ENCODE peak calls at places on chromosomes 12 and 14, in eight cellular contexts. M is psoas muscle; F is left ventricle myocardium inferior; U is GM12878; L is CD4-positive, CD25-positive, alpha-beta regulatory T cell; C is cardiac fibroblast; I is coronary artery; Y is K562. G is an unnamed sample.

GRCh38 chr12:124720019-124720686 is 143.5 kb downstream of the SCARB1 start:
- DNase-seq in L (no peak), F (no peak), M (no peak), Y (no peak), C (peak), I (no peak), U (no peak), G (no peak)

GRCh38 chr12:102351326-102351725 is 129.0 kb downstream of the IGF1 start:
- DNase-seq in C (no peak), Y (no peak), M (no peak), I (no peak), U (no peak), L (no peak), F (no peak), G (no peak)

GRCh38 chr14:62081956-62082355 is 319.7 kb downstream of the SNAPC1 start:
- DNase-seq in L (no peak), C (no peak), Y (no peak), F (no peak), U (no peak), M (no peak), I (no peak), G (no peak)

GRCh38 chr12:111870216-111870615 is 28.2 kb downstream of the MAPKAPK5 start:
- DNase-seq in Y (no peak), C (no peak), L (no peak), I (no peak), U (no peak), F (no peak), M (no peak), G (no peak)

GRCh38 chr12:108597559-108598471 is at the start of gene TMEM119:
- DNase-seq in F (peak), U (no peak), C (peak), L (no peak), Y (peak), I (no peak), M (peak), G (no peak)

GRCh38 chr12:95385246-95385645 is 88.7 kb upstream of the METAP2 start:
- DNase-seq in Y (no peak), L (no peak), I (no peak), C (peak), U (no peak), M (peak), F (peak), G (no peak)

GRCh38 chr12:42565633-42566032 is 23.9 kb downstream of the PRICKLE1 start:
- DNase-seq in I (no peak), U (no peak), C (no peak), M (no peak), F (no peak), Y (no peak), L (no peak), G (no peak)

GRCh38 chr14:89767861-89768268 is 186.7 kb downstream of the EFCAB11 start:
- DNase-seq in M (no peak), U (peak), C (peak), F (no peak), I (no peak), L (peak), Y (no peak), G (peak)

GRCh38 chr14:51959928-51960327 is 29.4 kb upstream of the RTRAF start:
- DNase-seq in L (no peak), U (no peak), M (no peak), Y (no peak), I (no peak), F (no peak), C (no peak), G (no peak)

GRCh38 chr12:66932126-66932525 is 253.2 kb upstream of the GRIP1 start:
- DNase-seq in M (no peak), I (no peak), Y (no peak), F (no peak), C (no peak), U (no peak), L (no peak), G (no peak)

GRCh38 chr12:8956772-8957171 is 7.3 kb upstream of the M6PR start:
- DNase-seq in U (no peak), L (no peak), M (no peak), F (peak), I (no peak), Y (no peak), C (no peak), G (no peak)

GRCh38 chr12:123713398-123714301 is 1.5 kb downstream of the ATP6V0A2 start:
- DNase-seq in Y (peak), C (peak), M (no peak), L (peak), U (no peak), I (no peak), F (no peak), G (peak)
- H3K4me3 ChIP-seq in Y (peak), C (peak), M (peak), L (peak), U (peak), I (peak), F (peak), G (peak)

DNA sequence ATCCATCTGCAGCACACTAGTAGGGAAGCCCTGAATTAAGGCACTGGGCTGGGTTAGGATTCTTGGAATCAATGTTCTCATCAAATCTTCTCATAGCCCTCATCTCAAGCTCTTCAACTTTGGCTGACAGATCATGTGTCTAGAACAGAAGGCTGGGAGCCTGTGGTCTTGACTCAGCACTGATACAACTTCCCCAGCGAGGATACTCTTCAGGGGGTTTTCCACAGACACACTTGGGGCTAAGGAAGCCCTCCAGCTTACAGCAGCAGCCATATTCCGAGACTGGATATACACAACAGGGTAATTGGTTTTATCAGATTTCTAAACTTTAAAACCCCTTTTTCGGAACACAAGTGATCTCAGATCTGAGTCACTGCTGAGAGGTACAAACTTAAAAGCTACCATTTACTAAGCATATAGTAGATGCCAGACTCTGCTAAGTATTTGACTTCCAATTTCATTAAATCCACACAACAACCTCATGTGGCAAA is 3.5 kb downstream of the FMNL3 start:
- DNase-seq in L (no peak), C (peak), F (no peak), I (no peak), M (no peak), Y (no peak), U (peak), G (peak)
- H3K4me3 ChIP-seq in L (peak), C (no peak), F (no peak), I (peak), M (no peak), Y (no peak), U (peak), G (peak)

GRCh38 chr12:132953163-132953425 is 3.0 kb downstream of the ZNF605 start:
- DNase-seq in Y (no peak), C (no peak), M (no peak), F (no peak), L (no peak), U (no peak), I (no peak), G (no peak)

GRCh38 chr12:132955933-132956725 is at the start of gene ZNF605:
- DNase-seq in C (peak), Y (peak), L (peak), I (peak), U (peak), F (peak), M (peak), G (peak)

GRCh38 chr12:132955094-132955932 is 793 bp downstream of the ZNF605 start:
- DNase-seq in M (peak), F (peak), L (peak), Y (peak), U (no peak), I (no peak), C (peak), G (peak)

GRCh38 chr12:132953771-132954170 is 2.3 kb downstream of the ZNF605 start:
- DNase-seq in L (no peak), M (no peak), F (no peak), C (no peak), U (no peak), I (no peak), Y (no peak), G (no peak)

GRCh38 chr12:132954471-132955048 is 1.5 kb downstream of the ZNF605 start:
- DNase-seq in M (no peak), U (no peak), L (no peak), Y (no peak), F (no peak), C (peak), I (no peak), G (no peak)
- H3K4me3 ChIP-seq in M (peak), U (no peak), L (no peak), Y (no peak), F (peak), C (peak), I (peak), G (no peak)

GRCh38 chr12:29907486-29907885 is 123.7 kb upstream of the TMTC1 start:
- DNase-seq in C (peak), L (no peak), Y (no peak), U (no peak), I (no peak), F (no peak), M (no peak), G (no peak)

GRCh38 chr12:29908154-29908553 is 124.4 kb upstream of the TMTC1 start:
- DNase-seq in F (no peak), U (no peak), M (no peak), I (no peak), Y (no peak), C (no peak), L (no peak), G (no peak)
- H3K4me3 ChIP-seq in F (no peak), U (no peak), M (no peak), I (no peak), Y (no peak), C (no peak), L (no peak), G (no peak)

DNA sequence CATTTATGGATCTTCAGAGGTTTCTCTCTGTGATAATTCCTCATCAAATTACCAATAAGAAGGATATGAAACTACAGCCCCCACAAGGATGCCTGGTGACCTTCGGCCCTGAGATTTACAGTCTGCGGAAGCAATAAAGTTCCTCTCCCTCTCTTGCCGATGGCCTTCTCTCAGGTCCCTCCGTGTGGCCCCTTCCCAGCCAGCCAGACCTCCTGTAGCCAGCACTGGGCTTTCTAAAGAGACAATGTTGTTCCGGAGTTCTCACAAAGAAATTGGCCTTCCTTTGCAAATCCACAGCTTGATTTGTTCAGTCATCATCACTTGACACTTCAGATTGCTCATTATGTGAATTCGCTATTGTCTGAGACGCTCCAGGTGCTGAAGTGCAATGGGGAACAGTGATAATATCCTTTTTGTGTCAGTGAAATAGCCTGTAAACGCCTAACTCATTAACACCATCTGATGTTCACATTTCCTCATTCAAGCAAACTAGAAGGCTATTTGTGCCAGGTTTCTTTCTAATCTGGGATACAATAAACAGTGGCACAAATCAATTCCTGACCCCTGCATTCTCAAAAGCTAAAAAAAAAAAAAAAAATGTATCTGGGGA is 43.7 kb upstream of the GPHB5 start:
- DNase-seq in Y (no peak), C (no peak), I (no peak), L (no peak), F (no peak), M (no peak), U (no peak), G (no peak)
- H3K4me3 ChIP-seq in Y (no peak), C (no peak), I (no peak), L (no peak), F (no peak), M (no peak), U (no peak), G (no peak)

DNA sequence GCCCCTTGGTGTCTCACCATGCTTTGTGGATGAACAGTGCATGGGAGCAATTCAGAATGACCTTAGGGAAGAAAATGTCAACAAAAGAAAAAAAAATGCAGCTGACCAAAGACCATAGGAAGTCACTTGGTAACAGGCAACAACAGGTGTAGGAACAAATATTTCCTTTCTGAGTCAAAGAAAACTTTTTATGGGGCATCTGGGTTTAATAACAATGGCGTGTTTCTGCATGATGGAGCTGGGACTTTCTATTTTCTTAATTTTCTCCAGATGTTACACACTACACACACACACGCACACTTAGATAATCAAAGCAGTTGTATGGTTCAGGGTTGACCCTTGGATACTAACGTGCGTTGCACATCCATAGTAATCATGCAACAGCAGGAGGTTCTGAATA is 47.9 kb upstream of the NTF3 start:
- DNase-seq in C (no peak), M (no peak), U (no peak), F (no peak), Y (no peak), I (no peak), L (no peak), G (no peak)
- H3K4me3 ChIP-seq in C (no peak), M (no peak), U (no peak), F (no peak), Y (no peak), I (no peak), L (no peak), G (no peak)

GRCh38 chr12:132492522-132492921 is 2.6 kb downstream of the FBRSL1 start:
- DNase-seq in L (no peak), Y (no peak), I (no peak), F (no peak), U (peak), C (no peak), M (no peak), G (peak)
- H3K4me3 ChIP-seq in L (peak), Y (no peak), I (peak), F (peak), U (peak), C (no peak), M (peak), G (peak)